ENCODE peak calls at places on chromosomes 4 and X, in four cellular contexts. H is epithelial cell of esophagus, V is fibroblast of villous mesenchyme, J is type B pancreatic cell. T is an unnamed sample.

GRCh38 chr4:101791189-101791572 is 651 bp downstream of the BANK1 start:
- DNase-seq in H (no peak), V (no peak), J (no peak), T (no peak)

GRCh38 chr4:85780664-85781063 is 305.7 kb downstream of the ARHGAP24 start:
- DNase-seq in H (no peak), V (peak), J (no peak), T (no peak)

GRCh38 chr4:7068883-7069282 is 1.0 kb upstream of the GRPEL1 start:
- DNase-seq in H (no peak), V (peak), J (peak), T (no peak)

GRCh38 chr4:158032733-158033415 is 140.0 kb downstream of the GASK1B start:
- DNase-seq in H (no peak), V (no peak), J (no peak), T (no peak)

GRCh38 chrX:118536687-118537461 is 41.3 kb downstream of the DOCK11 start:
- DNase-seq in H (no peak), V (peak), J (no peak), T (no peak)

GRCh38 chrX:23727206-23727605 is 15.9 kb downstream of the ACOT9 start:
- DNase-seq in H (no peak), V (no peak), J (no peak), T (no peak)

GRCh38 chr4:181998588-181998987 is 244.6 kb upstream of the TENM3 start:
- DNase-seq in H (no peak), V (no peak), J (no peak), T (no peak)

GRCh38 chr4:170035231-170035630 is 9.0 kb upstream of the MFAP3L start:
- DNase-seq in H (no peak), V (no peak), J (no peak), T (no peak)

GRCh38 chr4:73055241-73055897 is 14.1 kb downstream of the COX18 start:
- DNase-seq in H (no peak), V (peak), J (no peak), T (no peak)

GRCh38 chrX:39065051-39065871 is 264.0 kb downstream of the MID1IP1 start:
- DNase-seq in H (no peak), V (no peak), J (no peak), T (no peak)

GRCh38 chr4:129358571-129358970 is 262.6 kb downstream of the C4orf33 start:
- DNase-seq in H (peak), V (peak), J (no peak), T (peak)

GRCh38 chr4:111630705-111631104 is 514.5 kb upstream of the FAM241A start:
- DNase-seq in H (peak), V (peak), J (no peak), T (peak)

GRCh38 chr4:155208258-155209054 is at the start of gene NPY2R:
- DNase-seq in H (no peak), V (no peak), J (peak), T (no peak)

GRCh38 chr4:3786196-3786869 is 20.1 kb downstream of the ADRA2C start:
- DNase-seq in H (no peak), V (no peak), J (no peak), T (no peak)

GRCh38 chr4:98728871-98729270 is 70.5 kb upstream of the TSPAN5 start:
- DNase-seq in H (no peak), V (no peak), J (no peak), T (no peak)

GRCh38 chr4:113772319-113772718 is 10.8 kb upstream of the CAMK2D start:
- DNase-seq in H (no peak), V (no peak), J (no peak), T (no peak)

GRCh38 chr4:186659936-186660335 is 63.7 kb downstream of the FAT1 start:
- DNase-seq in H (no peak), V (no peak), J (no peak), T (no peak)

GRCh38 chr4:79294064-79294463 is 31.8 kb downstream of the NAA11 start:
- DNase-seq in H (peak), V (peak), J (no peak), T (no peak)

GRCh38 chr4:169199184-169199583 is 71.6 kb downstream of the SH3RF1 start:
- DNase-seq in H (no peak), V (no peak), J (no peak), T (no peak)

GRCh38 chr4:1082215-1083182 is 30.9 kb downstream of the RNF212 start:
- DNase-seq in H (peak), V (peak), J (no peak), T (peak)

GRCh38 chrX:137031517-137032377 is 2.0 kb downstream of the GPR101 start:
- DNase-seq in H (peak), V (peak), J (no peak), T (no peak)

GRCh38 chrX:112746812-112747630 is 67.3 kb upstream of the LHFPL1 start:
- DNase-seq in H (no peak), V (no peak), J (no peak), T (no peak)

GRCh38 chr4:189341881-189342280 is 598.8 kb upstream of the FRG1 start:
- DNase-seq in H (no peak), V (no peak), J (no peak), T (no peak)

GRCh38 chr4:140149851-140150635 is 3.9 kb downstream of the MAML3 start:
- DNase-seq in H (peak), V (peak), J (peak), T (no peak)

GRCh38 chrX:115183980-115184379 is 5.2 kb upstream of the RBMXL3 start:
- DNase-seq in H (no peak), V (peak), J (no peak), T (no peak)

GRCh38 chr4:77921701-77922100 is 59.1 kb downstream of the MRPL1 start:
- DNase-seq in H (peak), V (peak), J (no peak), T (peak)

GRCh38 chrX:129925305-129926092 is 19.5 kb downstream of the UTP14A start:
- DNase-seq in H (peak), V (peak), J (peak), T (no peak)

GRCh38 chr4:78058591-78059523 is 1.7 kb downstream of the FRAS1 start:
- DNase-seq in H (peak), V (no peak), J (no peak), T (no peak)

GRCh38 chrX:2692221-2693122 is 1.4 kb downstream of the CD99 start:
- DNase-seq in H (peak), V (peak), J (no peak), T (no peak)

GRCh38 chrX:153938226-153938786 is 3.5 kb upstream of the NAA10 start:
- DNase-seq in H (no peak), V (no peak), J (no peak), T (no peak)

DNA sequence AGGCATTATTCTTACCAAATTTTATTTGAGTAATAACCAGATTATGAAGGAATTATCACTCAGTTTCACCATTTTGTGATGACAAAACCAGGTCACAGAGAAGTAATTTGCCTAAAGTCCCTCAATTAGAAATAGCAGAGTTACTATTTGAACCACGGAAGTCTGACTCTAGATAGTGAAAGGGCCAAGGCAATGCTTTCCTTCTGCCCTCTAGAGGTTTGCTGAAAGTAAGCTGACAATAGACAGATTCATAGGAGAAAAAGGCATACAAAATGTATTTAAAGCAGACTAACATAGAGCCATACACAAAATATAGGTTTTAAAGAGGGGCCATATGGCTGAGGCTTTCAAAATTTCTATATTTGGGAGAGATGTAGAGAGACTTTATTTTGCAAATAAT is 43.1 kb downstream of the CXXC4 start:
- DNase-seq in H (peak), V (no peak), J (no peak), T (no peak)
- TF ChIP-seq CTCF in H (peak), V (peak), J (peak), T (no peak)

GRCh38 chrX:79270401-79270800 is 96.7 kb downstream of the ITM2A start:
- DNase-seq in H (no peak), V (no peak), J (no peak), T (no peak)
- TF ChIP-seq CTCF in H (no peak), V (no peak), J (peak), T (no peak)

GRCh38 chr4:29970626-29971025 is 749.5 kb upstream of the PCDH7 start:
- DNase-seq in H (peak), V (peak), J (no peak), T (peak)
- TF ChIP-seq CTCF in H (peak), V (peak), J (peak), T (peak)

GRCh38 chr4:108425988-108426387 is 194.4 kb upstream of the RPL34 start:
- DNase-seq in H (peak), V (peak), J (no peak), T (peak)
- TF ChIP-seq CTCF in H (no peak), V (no peak), J (no peak), T (no peak)

GRCh38 chrX:101488796-101489195 is 3.5 kb downstream of the ARMCX4 start:
- DNase-seq in H (no peak), V (no peak), J (no peak), T (no peak)

GRCh38 chrX:101482296-101482695 is 3.0 kb upstream of the ARMCX4 start:
- DNase-seq in H (no peak), V (peak), J (no peak), T (peak)

GRCh38 chrX:101483705-101484104 is 1.6 kb upstream of the ARMCX4 start:
- DNase-seq in H (no peak), V (no peak), J (no peak), T (no peak)

DNA sequence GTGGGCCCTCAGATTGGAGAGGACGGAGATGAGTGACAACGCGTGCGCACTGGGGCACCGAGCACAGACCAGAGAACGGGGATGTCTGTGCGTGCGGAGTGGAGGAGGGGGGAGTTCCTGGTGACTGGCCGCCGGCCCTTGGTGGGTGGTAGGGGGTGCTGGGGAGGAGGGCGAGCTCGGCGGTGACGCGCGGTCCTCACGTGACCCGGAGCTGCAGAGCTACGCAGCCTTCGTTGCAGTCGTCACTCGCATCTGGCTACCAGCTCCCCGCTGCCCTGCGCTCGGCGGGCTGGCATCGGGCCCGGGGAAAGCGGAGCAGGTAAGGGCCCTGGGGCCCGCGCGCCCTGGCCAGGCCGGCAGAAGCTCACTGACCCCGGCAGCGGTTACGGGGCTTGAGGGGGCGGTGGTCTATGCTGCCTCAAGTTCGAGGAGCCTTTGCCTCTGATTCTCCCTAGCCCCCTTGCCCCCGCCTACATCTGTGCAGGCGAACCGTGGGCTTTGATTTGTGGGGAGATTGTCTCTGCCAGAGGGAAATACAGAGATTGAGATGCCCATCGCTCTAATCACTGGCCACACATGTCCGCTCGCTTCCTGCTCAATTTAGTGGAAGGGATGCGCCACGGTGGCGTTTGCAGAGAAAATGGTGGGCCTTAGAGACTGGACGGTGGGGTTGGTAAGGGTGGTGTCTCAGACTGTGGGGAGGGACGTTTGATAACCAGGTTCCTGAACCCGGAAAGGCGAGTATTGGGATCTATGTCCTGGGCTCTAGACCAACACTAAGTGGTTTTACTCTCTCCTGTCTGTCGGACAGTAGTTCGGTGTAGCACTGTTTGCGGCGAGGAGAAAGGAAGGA is at the start of gene ARMCX4:
- DNase-seq in H (peak), V (peak), J (no peak), T (no peak)
- TF ChIP-seq CTCF in H (no peak), V (no peak), J (no peak), T (no peak)

T was measured in AG09309.